ENCODE peak calls at places on chromosomes 5 and 9, in five cellular contexts. One of them, this sample, is unnamed.

GRCh38 chr5:127870914-127871313 is 167.7 kb downstream of the CCDC192 start:
- DNase-seq in mucosa of descending colon: peak; percentile 64
- DNase-seq in CD8-positive, alpha-beta memory T cell: no peak
- DNase-seq in SK-N-SH: no peak
- DNase-seq in body of pancreas: peak; percentile 24
- DNase-seq in this sample: peak; percentile 16

GRCh38 chr9:96048116-96048953 is 172.8 kb downstream of the ERCC6L2 start:
- DNase-seq in mucosa of descending colon: no peak
- DNase-seq in CD8-positive, alpha-beta memory T cell: no peak
- DNase-seq in SK-N-SH: peak; percentile 48
- DNase-seq in body of pancreas: peak; percentile 60
- DNase-seq in this sample: no peak

GRCh38 chr5:79456890-79457583 is 56.9 kb downstream of the HOMER1 start:
- DNase-seq in mucosa of descending colon: no peak
- DNase-seq in CD8-positive, alpha-beta memory T cell: no peak
- DNase-seq in SK-N-SH: no peak
- DNase-seq in body of pancreas: no peak
- DNase-seq in this sample: no peak

GRCh38 chr9:128294142-128294541 is 18.1 kb downstream of the SWI5 start:
- DNase-seq in mucosa of descending colon: no peak
- DNase-seq in CD8-positive, alpha-beta memory T cell: no peak
- DNase-seq in SK-N-SH: no peak
- DNase-seq in body of pancreas: no peak
- DNase-seq in this sample: no peak

GRCh38 chr9:96441798-96442445 is 8.0 kb upstream of the HABP4 start:
- DNase-seq in mucosa of descending colon: no peak
- DNase-seq in CD8-positive, alpha-beta memory T cell: no peak
- DNase-seq in SK-N-SH: no peak
- DNase-seq in body of pancreas: no peak
- DNase-seq in this sample: no peak

GRCh38 chr9:4982720-4983482 is 2.2 kb upstream of the JAK2 start:
- DNase-seq in mucosa of descending colon: no peak
- DNase-seq in CD8-positive, alpha-beta memory T cell: no peak
- DNase-seq in SK-N-SH: no peak
- DNase-seq in body of pancreas: no peak
- DNase-seq in this sample: no peak

GRCh38 chr5:179974946-179975712 is 67.4 kb upstream of the TBC1D9B start:
- DNase-seq in mucosa of descending colon: peak; percentile 66
- DNase-seq in CD8-positive, alpha-beta memory T cell: no peak
- DNase-seq in SK-N-SH: peak; percentile 74
- DNase-seq in body of pancreas: peak; percentile 31
- DNase-seq in this sample: peak; percentile 71

GRCh38 chr5:126805108-126805507 is 28.2 kb downstream of the LMNB1 start:
- DNase-seq in mucosa of descending colon: no peak
- DNase-seq in CD8-positive, alpha-beta memory T cell: no peak
- DNase-seq in SK-N-SH: no peak
- DNase-seq in body of pancreas: no peak
- DNase-seq in this sample: no peak

GRCh38 chr5:178291969-178292825 is 59.6 kb upstream of the PHYKPL start:
- DNase-seq in mucosa of descending colon: peak; percentile 15
- DNase-seq in CD8-positive, alpha-beta memory T cell: no peak
- DNase-seq in SK-N-SH: no peak
- DNase-seq in body of pancreas: peak; percentile 8
- DNase-seq in this sample: peak; percentile 2

GRCh38 chr5:87184544-87184943 is 83.1 kb upstream of the RASA1 start:
- DNase-seq in mucosa of descending colon: no peak
- DNase-seq in CD8-positive, alpha-beta memory T cell: no peak
- DNase-seq in SK-N-SH: no peak
- DNase-seq in body of pancreas: no peak
- DNase-seq in this sample: no peak

GRCh38 chr5:1015545-1015944 is 6.9 kb downstream of the NKD2 start:
- DNase-seq in mucosa of descending colon: no peak
- DNase-seq in CD8-positive, alpha-beta memory T cell: no peak
- DNase-seq in SK-N-SH: no peak
- DNase-seq in body of pancreas: no peak
- DNase-seq in this sample: no peak
- H3K4me1 ChIP-seq in mucosa of descending colon: no peaks in the 10 kb centered on the region
- H3K4me1 ChIP-seq in CD8-positive, alpha-beta memory T cell: no peaks in the 10 kb centered on the region
- H3K4me1 ChIP-seq in SK-N-SH: no peaks in the 10 kb centered on the region
- H3K4me1 ChIP-seq in body of pancreas: peaks cover 7% of the 10 kb centered on the region
- H3K4me1 ChIP-seq in this sample: no peaks in the 10 kb centered on the region

GRCh38 chr5:81003987-81004386 is 43.8 kb downstream of the RASGRF2 start:
- DNase-seq in mucosa of descending colon: no peak
- DNase-seq in CD8-positive, alpha-beta memory T cell: no peak
- DNase-seq in SK-N-SH: no peak
- DNase-seq in body of pancreas: no peak
- DNase-seq in this sample: no peak
- H3K4me1 ChIP-seq in mucosa of descending colon: no peaks in the 10 kb centered on the region
- H3K4me1 ChIP-seq in CD8-positive, alpha-beta memory T cell: peaks cover 59% of the 10 kb centered on the region
- H3K4me1 ChIP-seq in SK-N-SH: no peaks in the 10 kb centered on the region
- H3K4me1 ChIP-seq in body of pancreas: no peaks in the 10 kb centered on the region
- H3K4me1 ChIP-seq in this sample: no peaks in the 10 kb centered on the region

GRCh38 chr9:19662213-19662612 is 126.6 kb downstream of the SLC24A2 start:
- DNase-seq in mucosa of descending colon: no peak
- DNase-seq in CD8-positive, alpha-beta memory T cell: no peak
- DNase-seq in SK-N-SH: no peak
- DNase-seq in body of pancreas: no peak
- DNase-seq in this sample: no peak

GRCh38 chr9:19663554-19663953 is 125.3 kb downstream of the SLC24A2 start:
- DNase-seq in mucosa of descending colon: no peak
- DNase-seq in CD8-positive, alpha-beta memory T cell: no peak
- DNase-seq in SK-N-SH: peak; percentile 4
- DNase-seq in body of pancreas: no peak
- DNase-seq in this sample: no peak

GRCh38 chr9:19665146-19665863 is 123.5 kb downstream of the SLC24A2 start:
- DNase-seq in mucosa of descending colon: no peak
- DNase-seq in CD8-positive, alpha-beta memory T cell: no peak
- DNase-seq in SK-N-SH: no peak
- DNase-seq in body of pancreas: no peak
- DNase-seq in this sample: no peak

GRCh38 chr9:19666575-19666974 is 122.3 kb downstream of the SLC24A2 start:
- DNase-seq in mucosa of descending colon: no peak
- DNase-seq in CD8-positive, alpha-beta memory T cell: no peak
- DNase-seq in SK-N-SH: no peak
- DNase-seq in body of pancreas: no peak
- DNase-seq in this sample: no peak
- H3K4me1 ChIP-seq in mucosa of descending colon: no peaks in the 10 kb centered on the region
- H3K4me1 ChIP-seq in CD8-positive, alpha-beta memory T cell: no peaks in the 10 kb centered on the region
- H3K4me1 ChIP-seq in SK-N-SH: peaks cover 2% of the 10 kb centered on the region
- H3K4me1 ChIP-seq in body of pancreas: no peaks in the 10 kb centered on the region
- H3K4me1 ChIP-seq in this sample: no peaks in the 10 kb centered on the region

GRCh38 chr9:6692891-6693361 is 47.4 kb upstream of the GLDC start:
- DNase-seq in mucosa of descending colon: no peak
- DNase-seq in CD8-positive, alpha-beta memory T cell: no peak
- DNase-seq in SK-N-SH: no peak
- DNase-seq in body of pancreas: no peak
- DNase-seq in this sample: no peak
- H3K4me1 ChIP-seq in mucosa of descending colon: no peaks in the 10 kb centered on the region
- H3K4me1 ChIP-seq in CD8-positive, alpha-beta memory T cell: no peaks in the 10 kb centered on the region
- H3K4me1 ChIP-seq in SK-N-SH: no peaks in the 10 kb centered on the region
- H3K4me1 ChIP-seq in body of pancreas: no peaks in the 10 kb centered on the region
- H3K4me1 ChIP-seq in this sample: no peaks in the 10 kb centered on the region

GRCh38 chr5:176533894-176534611 is 3.1 kb downstream of the RNF44 start:
- DNase-seq in mucosa of descending colon: peak; percentile 76
- DNase-seq in CD8-positive, alpha-beta memory T cell: peak; percentile 46
- DNase-seq in SK-N-SH: no peak
- DNase-seq in body of pancreas: peak; percentile 77
- DNase-seq in this sample: no peak
- H3K4me1 ChIP-seq in mucosa of descending colon: peaks cover 27% of the 10 kb centered on the region
- H3K4me1 ChIP-seq in CD8-positive, alpha-beta memory T cell: peaks cover 73% of the 10 kb centered on the region
- H3K4me1 ChIP-seq in SK-N-SH: peaks cover 58% of the 10 kb centered on the region
- H3K4me1 ChIP-seq in body of pancreas: peaks cover 55% of the 10 kb centered on the region
- H3K4me1 ChIP-seq in this sample: peaks cover 47% of the 10 kb centered on the region

DNA sequence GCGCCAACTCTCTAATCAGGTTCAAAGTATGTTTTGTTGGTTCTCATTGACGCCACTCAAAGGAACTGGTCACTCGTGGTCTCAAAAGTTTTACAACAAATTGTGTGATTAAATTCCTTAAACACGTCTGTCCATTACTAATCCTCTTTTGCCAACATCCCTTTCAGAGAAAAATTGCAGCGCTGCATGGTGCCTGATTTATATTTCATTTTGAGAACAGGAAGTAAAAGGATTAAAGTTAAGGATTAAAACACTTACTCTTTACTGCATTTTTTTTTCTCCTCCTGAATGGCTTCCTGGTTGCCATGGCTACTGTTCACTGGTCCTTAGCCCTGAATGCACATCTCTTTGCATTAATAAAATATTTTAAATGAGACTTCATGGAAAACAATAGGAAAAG is 383.4 kb downstream of the GLIS3 start:
- DNase-seq in mucosa of descending colon: no peak
- DNase-seq in CD8-positive, alpha-beta memory T cell: no peak
- DNase-seq in SK-N-SH: no peak
- DNase-seq in body of pancreas: no peak
- DNase-seq in this sample: no peak
- H3K4me1 ChIP-seq in mucosa of descending colon: no peaks in the 10 kb centered on the region
- H3K4me1 ChIP-seq in CD8-positive, alpha-beta memory T cell: no peaks in the 10 kb centered on the region
- H3K4me1 ChIP-seq in SK-N-SH: no peaks in the 10 kb centered on the region
- H3K4me1 ChIP-seq in body of pancreas: no peaks in the 10 kb centered on the region
- H3K4me1 ChIP-seq in this sample: no peaks in the 10 kb centered on the region

GRCh38 chr5:66931651-66932050 is 264.9 kb downstream of the CD180 start:
- DNase-seq in mucosa of descending colon: no peak
- DNase-seq in CD8-positive, alpha-beta memory T cell: no peak
- DNase-seq in SK-N-SH: no peak
- DNase-seq in body of pancreas: no peak
- DNase-seq in this sample: no peak
- H3K4me1 ChIP-seq in mucosa of descending colon: no peaks in the 10 kb centered on the region
- H3K4me1 ChIP-seq in CD8-positive, alpha-beta memory T cell: no peaks in the 10 kb centered on the region
- H3K4me1 ChIP-seq in SK-N-SH: no peaks in the 10 kb centered on the region
- H3K4me1 ChIP-seq in body of pancreas: no peaks in the 10 kb centered on the region
- H3K4me1 ChIP-seq in this sample: no peaks in the 10 kb centered on the region

GRCh38 chr9:8346291-8346690 is 546.7 kb upstream of the DMAC1 start:
- DNase-seq in mucosa of descending colon: no peak
- DNase-seq in CD8-positive, alpha-beta memory T cell: no peak
- DNase-seq in SK-N-SH: no peak
- DNase-seq in body of pancreas: no peak
- DNase-seq in this sample: no peak
- H3K4me1 ChIP-seq in mucosa of descending colon: no peaks in the 10 kb centered on the region
- H3K4me1 ChIP-seq in CD8-positive, alpha-beta memory T cell: no peaks in the 10 kb centered on the region
- H3K4me1 ChIP-seq in SK-N-SH: peaks cover 13% of the 10 kb centered on the region
- H3K4me1 ChIP-seq in body of pancreas: no peaks in the 10 kb centered on the region
- H3K4me1 ChIP-seq in this sample: no peaks in the 10 kb centered on the region

GRCh38 chr9:131722260-131722659 is 17.6 kb downstream of the RAPGEF1 start:
- DNase-seq in mucosa of descending colon: no peak
- DNase-seq in CD8-positive, alpha-beta memory T cell: no peak
- DNase-seq in SK-N-SH: peak; percentile 40
- DNase-seq in body of pancreas: no peak
- DNase-seq in this sample: peak; percentile 80

GRCh38 chr9:131721096-131721495 is 18.8 kb downstream of the RAPGEF1 start:
- DNase-seq in mucosa of descending colon: no peak
- DNase-seq in CD8-positive, alpha-beta memory T cell: no peak
- DNase-seq in SK-N-SH: no peak
- DNase-seq in body of pancreas: no peak
- DNase-seq in this sample: no peak

GRCh38 chr9:131720330-131720729 is 19.5 kb downstream of the RAPGEF1 start:
- DNase-seq in mucosa of descending colon: no peak
- DNase-seq in CD8-positive, alpha-beta memory T cell: no peak
- DNase-seq in SK-N-SH: no peak
- DNase-seq in body of pancreas: no peak
- DNase-seq in this sample: no peak

GRCh38 chr9:131717719-131718460 is 22.0 kb downstream of the RAPGEF1 start:
- DNase-seq in mucosa of descending colon: no peak
- DNase-seq in CD8-positive, alpha-beta memory T cell: no peak
- DNase-seq in SK-N-SH: no peak
- DNase-seq in body of pancreas: peak; percentile 86
- DNase-seq in this sample: no peak

GRCh38 chr9:131719262-131719908 is 20.5 kb downstream of the RAPGEF1 start:
- DNase-seq in mucosa of descending colon: no peak
- DNase-seq in CD8-positive, alpha-beta memory T cell: no peak
- DNase-seq in SK-N-SH: peak; percentile 64
- DNase-seq in body of pancreas: no peak
- DNase-seq in this sample: no peak
- H3K4me1 ChIP-seq in mucosa of descending colon: peaks cover 6% of the 10 kb centered on the region
- H3K4me1 ChIP-seq in CD8-positive, alpha-beta memory T cell: peaks cover 35% of the 10 kb centered on the region
- H3K4me1 ChIP-seq in SK-N-SH: peaks cover 9% of the 10 kb centered on the region
- H3K4me1 ChIP-seq in body of pancreas: peaks cover 54% of the 10 kb centered on the region
- H3K4me1 ChIP-seq in this sample: peaks cover 13% of the 10 kb centered on the region

This sample was measured in BE2C.